ENCODE peak calls at places on chromosomes 12 and 14, in four cellular contexts. R is Peyer's patch, Q is Right ventricle myocardium superior, I is ureter. U is an unnamed sample.

GRCh38 chr14:58637040-58637390 is 747 bp upstream of the DACT1 start:
- DNase-seq in R (no peak), I (peak), Q (peak), U (no peak)

GRCh38 chr12:52004042-52004648 is 2.6 kb upstream of the TAMALIN start:
- DNase-seq in I (peak), Q (peak), R (no peak), U (peak)

GRCh38 chr12:69688496-69689427 is 10.3 kb downstream of the BEST3 start:
- DNase-seq in Q (peak), R (peak), I (peak), U (peak)

GRCh38 chr14:77026930-77027537 is 1.5 kb downstream of the IRF2BPL start:
- DNase-seq in I (no peak), Q (peak), R (peak), U (no peak)

GRCh38 chr12:34290191-34290995 is 268.1 kb downstream of the ALG10 start:
- DNase-seq in I (no peak), Q (no peak), R (no peak), U (no peak)

GRCh38 chr12:10562306-10562933 is 51.0 kb downstream of the MAGOHB start:
- DNase-seq in Q (no peak), I (no peak), R (no peak), U (peak)

GRCh38 chr14:35161231-35161630 is 38.9 kb downstream of the PRORP start:
- DNase-seq in R (no peak), I (no peak), Q (no peak), U (no peak)

GRCh38 chr12:911191-911826 is 38.2 kb downstream of the RAD52 start:
- DNase-seq in Q (no peak), I (no peak), R (no peak), U (no peak)

GRCh38 chr12:128652136-128652751 is 171.5 kb downstream of the SLC15A4 start:
- DNase-seq in R (no peak), Q (no peak), I (no peak), U (no peak)

GRCh38 chr12:120699553-120699952 is 10.7 kb upstream of the UNC119B start:
- DNase-seq in Q (no peak), I (no peak), R (no peak), U (no peak)

GRCh38 chr12:128008341-128008740 is 258.6 kb upstream of the TMEM132C start:
- DNase-seq in Q (no peak), R (no peak), I (no peak), U (peak)

GRCh38 chr14:101900253-101900652 is 64.1 kb upstream of the DYNC1H1 start:
- DNase-seq in Q (no peak), I (no peak), R (no peak), U (no peak)

GRCh38 chr12:102726686-102727085 is 190.4 kb downstream of the PAH start:
- DNase-seq in Q (no peak), I (no peak), R (no peak), U (no peak)

GRCh38 chr12:59382678-59383425 is 213.0 kb upstream of the SLC16A7 start:
- DNase-seq in Q (no peak), R (no peak), I (no peak), U (no peak)

GRCh38 chr12:47705571-47706425 is at the start of gene RPAP3:
- DNase-seq in Q (peak), R (peak), I (peak), U (peak)